ENCODE peak calls at places on chromosomes 11 and 22, in six cellular contexts. H is astrocyte of the spinal cord, Q is tibial artery, Z is kidney, C is psoas muscle, J is GM12865. W is an unnamed sample.

GRCh38 chr22:45318558-45319318 is 9.0 kb downstream of the FAM118A start:
- DNase-seq in H (no peak), Q (no peak), Z (no peak), C (no peak), J (peak), W (no peak)

GRCh38 chr22:45290410-45290936 is 5.7 kb downstream of the UPK3A start:
- DNase-seq in H (peak), Q (no peak), Z (no peak), C (peak), J (no peak), W (no peak)

GRCh38 chr11:9896902-9897301 is 233.0 kb downstream of the SWAP70 start:
- DNase-seq in H (no peak), Q (no peak), Z (no peak), C (no peak), J (no peak), W (no peak)

GRCh38 chr11:66343176-66343575 is 1.7 kb downstream of the BRMS1 start:
- DNase-seq in H (no peak), Q (no peak), Z (peak), C (peak), J (no peak), W (no peak)

GRCh38 chr22:28413612-28414011 is 266.0 kb downstream of the TTC28 start:
- DNase-seq in H (no peak), Q (no peak), Z (no peak), C (no peak), J (no peak), W (no peak)

GRCh38 chr22:37244114-37244921 is at the start of gene RAC2:
- DNase-seq in H (peak), Q (peak), Z (peak), C (peak), J (peak), W (peak)

GRCh38 chr11:126415128-126415527 is 59.6 kb downstream of the ST3GAL4 start:
- DNase-seq in H (no peak), Q (peak), Z (peak), C (peak), J (no peak), W (no peak)

GRCh38 chr22:40236131-40236665 is 58.5 kb downstream of the TNRC6B start:
- DNase-seq in H (no peak), Q (no peak), Z (no peak), C (no peak), J (no peak), W (no peak)

GRCh38 chr11:115222218-115222862 is 281.9 kb downstream of the CADM1 start:
- DNase-seq in H (peak), Q (no peak), Z (no peak), C (no peak), J (peak), W (no peak)

GRCh38 chr22:39182478-39183030 is 30.1 kb upstream of the CBX7 start:
- DNase-seq in H (no peak), Q (no peak), Z (no peak), C (no peak), J (no peak), W (no peak)

GRCh38 chr11:112012877-112013276 is 12.3 kb upstream of the DLAT start:
- DNase-seq in H (peak), Q (no peak), Z (no peak), C (no peak), J (no peak), W (no peak)

GRCh38 chr22:32378703-32379272 is 21.1 kb downstream of the RFPL3 start:
- DNase-seq in H (peak), Q (no peak), Z (no peak), C (no peak), J (peak), W (no peak)

DNA sequence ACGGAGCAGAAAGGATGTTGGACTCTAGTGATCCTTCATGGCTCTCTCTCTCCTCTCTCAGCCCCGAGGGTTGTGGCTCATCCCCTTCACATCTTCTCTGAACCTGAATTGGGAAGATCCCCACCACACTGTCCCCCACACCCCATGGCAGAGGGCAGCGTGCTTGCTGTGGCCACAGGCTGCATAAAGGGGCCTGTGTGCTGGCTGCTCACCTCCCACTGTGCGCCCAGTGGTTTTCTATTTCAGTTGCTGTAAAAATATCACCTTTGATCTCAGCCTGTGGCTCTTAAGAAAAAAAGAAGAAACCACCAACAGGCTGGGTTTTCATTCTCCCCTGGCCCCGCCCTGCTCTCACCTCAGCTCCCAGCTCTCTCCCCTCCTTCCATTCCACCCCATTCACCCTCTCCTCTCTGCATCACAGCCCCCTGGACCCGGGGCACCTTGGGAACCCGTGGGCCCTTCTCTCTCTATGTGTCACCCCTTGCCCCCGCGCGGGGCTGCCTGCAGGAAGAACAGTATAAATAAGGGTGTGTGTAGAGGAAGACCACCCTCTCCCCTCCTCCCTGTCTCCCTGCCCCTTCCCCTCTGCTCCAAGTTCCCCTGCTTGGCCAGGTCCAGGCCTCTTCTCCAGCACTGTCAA is 25.8 kb upstream of the WNT11 start:
- DNase-seq in H (no peak), Q (no peak), Z (peak), C (peak), J (peak), W (peak)
- H3K4me3 ChIP-seq in H (no peak), Q (no peak), Z (no peak), C (no peak), J (no peak), W (peak)

GRCh38 chr11:85685820-85686459 is at the start of gene CCDC89:
- DNase-seq in H (peak), Q (peak), Z (peak), C (peak), J (peak), W (no peak)

GRCh38 chr11:85682330-85683305 is 3.4 kb downstream of the CCDC89 start:
- DNase-seq in H (peak), Q (peak), Z (peak), C (peak), J (peak), W (no peak)

GRCh38 chr11:85680897-85681296 is 5.1 kb downstream of the CCDC89 start:
- DNase-seq in H (no peak), Q (no peak), Z (no peak), C (no peak), J (peak), W (no peak)

GRCh38 chr11:85679581-85679980 is 6.4 kb downstream of the CCDC89 start:
- DNase-seq in H (no peak), Q (no peak), Z (no peak), C (no peak), J (no peak), W (no peak)

DNA sequence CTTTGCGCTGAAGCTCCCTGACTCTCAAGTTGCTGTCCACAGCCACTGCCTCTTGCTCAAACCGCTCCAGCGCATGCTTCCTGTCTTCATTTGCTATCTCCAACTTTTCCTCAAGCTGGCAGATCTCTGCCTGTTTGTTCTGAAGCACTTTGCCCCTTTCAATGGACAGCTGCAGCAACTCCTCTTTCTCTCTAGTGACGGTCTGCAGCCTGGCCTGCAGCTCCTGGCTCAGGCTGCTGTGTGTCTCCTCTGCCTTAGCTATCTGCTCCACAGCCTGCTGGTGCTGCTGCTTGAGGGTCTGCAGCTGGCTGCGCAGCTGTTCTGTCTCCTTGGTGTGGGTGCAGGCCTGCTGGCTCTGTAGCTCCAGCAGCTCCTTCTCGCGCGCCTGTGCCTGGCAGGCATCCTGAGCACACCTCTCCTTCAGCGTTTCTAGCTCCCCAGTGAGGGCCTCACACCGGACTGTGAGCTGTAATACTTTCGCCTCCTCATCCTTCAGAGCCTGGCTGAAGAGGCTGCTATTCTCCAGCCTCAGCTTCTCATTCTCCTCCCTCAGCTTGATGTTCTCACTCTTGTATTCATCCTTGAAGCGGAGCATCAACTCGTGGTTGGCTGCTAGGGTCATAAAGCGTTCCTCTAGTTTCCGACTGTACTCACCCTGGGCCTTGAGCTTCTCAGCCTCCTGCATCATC is 720 bp downstream of the CCDC89 start:
- DNase-seq in H (no peak), Q (no peak), Z (peak), C (peak), J (no peak), W (no peak)
- H3K4me3 ChIP-seq in H (peak), Q (peak), Z (peak), C (peak), J (no peak), W (no peak)

GRCh38 chr11:108945341-108945740 is 280.5 kb downstream of the DDX10 start:
- DNase-seq in H (no peak), Q (no peak), Z (no peak), C (no peak), J (no peak), W (peak)
- H3K4me3 ChIP-seq in H (no peak), Q (no peak), Z (no peak), C (no peak), J (no peak), W (no peak)

GRCh38 chr22:49415219-49415951 is 412.3 kb downstream of the BRD1 start:
- DNase-seq in H (no peak), Q (peak), Z (peak), C (no peak), J (no peak), W (no peak)
- H3K4me3 ChIP-seq in H (no peak), Q (no peak), Z (no peak), C (no peak), J (no peak), W (no peak)

GRCh38 chr11:122440783-122441701 is 214.5 kb upstream of the UBASH3B start:
- DNase-seq in H (no peak), Q (peak), Z (peak), C (peak), J (no peak), W (no peak)
- H3K4me3 ChIP-seq in H (peak), Q (peak), Z (peak), C (peak), J (no peak), W (no peak)

GRCh38 chr11:31825453-31826391 is 14.6 kb upstream of the PAX6 start:
- DNase-seq in H (no peak), Q (no peak), Z (peak), C (no peak), J (no peak), W (no peak)
- H3K4me3 ChIP-seq in H (no peak), Q (no peak), Z (no peak), C (no peak), J (no peak), W (no peak)

GRCh38 chr22:35301370-35301874 is 1.7 kb downstream of the TOM1 start:
- DNase-seq in H (peak), Q (no peak), Z (no peak), C (peak), J (no peak), W (no peak)
- H3K4me3 ChIP-seq in H (no peak), Q (peak), Z (peak), C (peak), J (no peak), W (no peak)

W was measured in Jurkat, Clone E6-1.